ENCODE peak calls at places on chromosomes 12 and 14, in seven cellular contexts. One of them, this sample, is unnamed.
A peak's percentile ranks its signal among the peaks of the same experiment; 100 is the strongest.

GRCh38 chr12:54948171-54948570 is 36.4 kb downstream of the TESPA1 start:
- DNase-seq in OCI-LY7: no peak
- DNase-seq in choroid plexus epithelial cell: no peak
- DNase-seq in gastrocnemius medialis: no peak
- DNase-seq in fibroblast of villous mesenchyme: no peak
- DNase-seq in heart right ventricle: no peak
- DNase-seq in fibroblast of mammary gland: no peak
- DNase-seq in this sample: no peak

GRCh38 chr12:2383276-2384028 is 330.7 kb downstream of the CACNA1C start:
- DNase-seq in OCI-LY7: no peak
- DNase-seq in choroid plexus epithelial cell: no peak
- DNase-seq in gastrocnemius medialis: no peak
- DNase-seq in fibroblast of villous mesenchyme: no peak
- DNase-seq in heart right ventricle: no peak
- DNase-seq in fibroblast of mammary gland: peak; percentile 14
- DNase-seq in this sample: no peak

GRCh38 chr12:69331482-69331845 is 16.7 kb upstream of the LYZ start:
- DNase-seq in OCI-LY7: no peak
- DNase-seq in choroid plexus epithelial cell: no peak
- DNase-seq in gastrocnemius medialis: no peak
- DNase-seq in fibroblast of villous mesenchyme: no peak
- DNase-seq in heart right ventricle: no peak
- DNase-seq in fibroblast of mammary gland: no peak
- DNase-seq in this sample: no peak

GRCh38 chr12:25977047-25977446 is 18.6 kb downstream of the RASSF8 start:
- DNase-seq in OCI-LY7: no peak
- DNase-seq in choroid plexus epithelial cell: no peak
- DNase-seq in gastrocnemius medialis: no peak
- DNase-seq in fibroblast of villous mesenchyme: peak; percentile 66
- DNase-seq in heart right ventricle: no peak
- DNase-seq in fibroblast of mammary gland: peak; percentile 93
- DNase-seq in this sample: no peak

GRCh38 chr12:5433081-5433839 is 1.4 kb downstream of the NTF3 start:
- DNase-seq in OCI-LY7: no peak
- DNase-seq in choroid plexus epithelial cell: no peak
- DNase-seq in gastrocnemius medialis: no peak
- DNase-seq in fibroblast of villous mesenchyme: peak; percentile 12
- DNase-seq in heart right ventricle: peak; percentile 25
- DNase-seq in fibroblast of mammary gland: no peak
- DNase-seq in this sample: no peak

GRCh38 chr12:130153803-130154202 is 8.5 kb upstream of the FZD10 start:
- DNase-seq in OCI-LY7: no peak
- DNase-seq in choroid plexus epithelial cell: no peak
- DNase-seq in gastrocnemius medialis: no peak
- DNase-seq in fibroblast of villous mesenchyme: no peak
- DNase-seq in heart right ventricle: no peak
- DNase-seq in fibroblast of mammary gland: no peak
- DNase-seq in this sample: no peak

GRCh38 chr12:113297621-113298471 is 37.1 kb downstream of the SLC8B1 start:
- DNase-seq in OCI-LY7: no peak
- DNase-seq in choroid plexus epithelial cell: no peak
- DNase-seq in gastrocnemius medialis: no peak
- DNase-seq in fibroblast of villous mesenchyme: no peak
- DNase-seq in heart right ventricle: no peak
- DNase-seq in fibroblast of mammary gland: no peak
- DNase-seq in this sample: no peak

GRCh38 chr14:24813819-24814259 is 179.8 kb upstream of the GZMB start:
- DNase-seq in OCI-LY7: no peak
- DNase-seq in choroid plexus epithelial cell: no peak
- DNase-seq in gastrocnemius medialis: no peak
- DNase-seq in fibroblast of villous mesenchyme: no peak
- DNase-seq in heart right ventricle: no peak
- DNase-seq in fibroblast of mammary gland: no peak
- DNase-seq in this sample: no peak

GRCh38 chr12:15584366-15585041 is 204.7 kb downstream of the EPS8 start:
- DNase-seq in OCI-LY7: peak; percentile 71
- DNase-seq in choroid plexus epithelial cell: peak; percentile 94
- DNase-seq in gastrocnemius medialis: no peak
- DNase-seq in fibroblast of villous mesenchyme: peak; percentile 87
- DNase-seq in heart right ventricle: no peak
- DNase-seq in fibroblast of mammary gland: peak; percentile 83
- DNase-seq in this sample: peak; percentile 37

GRCh38 chr12:104478396-104479140 is 21.8 kb downstream of the CHST11 start:
- DNase-seq in OCI-LY7: peak; percentile 90
- DNase-seq in choroid plexus epithelial cell: peak; percentile 53
- DNase-seq in gastrocnemius medialis: no peak
- DNase-seq in fibroblast of villous mesenchyme: peak; percentile 33
- DNase-seq in heart right ventricle: no peak
- DNase-seq in fibroblast of mammary gland: no peak
- DNase-seq in this sample: no peak

GRCh38 chr12:94150483-94151225 is 2.3 kb downstream of the PLXNC1 start:
- DNase-seq in OCI-LY7: no peak
- DNase-seq in choroid plexus epithelial cell: no peak
- DNase-seq in gastrocnemius medialis: no peak
- DNase-seq in fibroblast of villous mesenchyme: no peak
- DNase-seq in heart right ventricle: peak; percentile 22
- DNase-seq in fibroblast of mammary gland: no peak
- DNase-seq in this sample: no peak

GRCh38 chr12:46342562-46343033 is 30.0 kb downstream of the SLC38A2 start:
- DNase-seq in OCI-LY7: peak; percentile 48
- DNase-seq in choroid plexus epithelial cell: peak; percentile 71
- DNase-seq in gastrocnemius medialis: no peak
- DNase-seq in fibroblast of villous mesenchyme: peak; percentile 68
- DNase-seq in heart right ventricle: no peak
- DNase-seq in fibroblast of mammary gland: peak; percentile 50
- DNase-seq in this sample: no peak

GRCh38 chr12:59055204-59055839 is 135.0 kb upstream of the LRIG3 start:
- DNase-seq in OCI-LY7: no peak
- DNase-seq in choroid plexus epithelial cell: peak; percentile 83
- DNase-seq in gastrocnemius medialis: no peak
- DNase-seq in fibroblast of villous mesenchyme: peak; percentile 73
- DNase-seq in heart right ventricle: no peak
- DNase-seq in fibroblast of mammary gland: peak; percentile 79
- DNase-seq in this sample: peak; percentile 71

GRCh38 chr12:55724226-55724939 is 4.2 kb downstream of the RDH5 start:
- DNase-seq in OCI-LY7: peak; percentile 78
- DNase-seq in choroid plexus epithelial cell: peak; percentile 85
- DNase-seq in gastrocnemius medialis: no peak
- DNase-seq in fibroblast of villous mesenchyme: peak; percentile 67
- DNase-seq in heart right ventricle: peak; percentile 64
- DNase-seq in fibroblast of mammary gland: peak; percentile 81
- DNase-seq in this sample: no peak

GRCh38 chr12:51827925-51828818 is 20.3 kb downstream of the FIGNL2 start:
- DNase-seq in OCI-LY7: no peak
- DNase-seq in choroid plexus epithelial cell: peak; percentile 31
- DNase-seq in gastrocnemius medialis: no peak
- DNase-seq in fibroblast of villous mesenchyme: peak; percentile 16
- DNase-seq in heart right ventricle: no peak
- DNase-seq in fibroblast of mammary gland: peak; percentile 50
- DNase-seq in this sample: no peak

GRCh38 chr12:104424955-104425354 is 31.8 kb upstream of the CHST11 start:
- DNase-seq in OCI-LY7: no peak
- DNase-seq in choroid plexus epithelial cell: no peak
- DNase-seq in gastrocnemius medialis: no peak
- DNase-seq in fibroblast of villous mesenchyme: no peak
- DNase-seq in heart right ventricle: no peak
- DNase-seq in fibroblast of mammary gland: no peak
- DNase-seq in this sample: no peak

GRCh38 chr14:72907886-72908285 is 14.0 kb upstream of the DPF3 start:
- DNase-seq in OCI-LY7: no peak
- DNase-seq in choroid plexus epithelial cell: peak; percentile 84
- DNase-seq in gastrocnemius medialis: no peak
- DNase-seq in fibroblast of villous mesenchyme: peak; percentile 51
- DNase-seq in heart right ventricle: no peak
- DNase-seq in fibroblast of mammary gland: peak; percentile 72
- DNase-seq in this sample: peak; percentile 78

GRCh38 chr14:90416649-90417237 is 19.9 kb downstream of the CALM1 start:
- DNase-seq in OCI-LY7: no peak
- DNase-seq in choroid plexus epithelial cell: no peak
- DNase-seq in gastrocnemius medialis: no peak
- DNase-seq in fibroblast of villous mesenchyme: no peak
- DNase-seq in heart right ventricle: no peak
- DNase-seq in fibroblast of mammary gland: no peak
- DNase-seq in this sample: no peak

GRCh38 chr12:12845794-12846243 is 32.7 kb downstream of the DDX47 start:
- DNase-seq in OCI-LY7: no peak
- DNase-seq in choroid plexus epithelial cell: no peak
- DNase-seq in gastrocnemius medialis: no peak
- DNase-seq in fibroblast of villous mesenchyme: no peak
- DNase-seq in heart right ventricle: no peak
- DNase-seq in fibroblast of mammary gland: no peak
- DNase-seq in this sample: no peak

GRCh38 chr12:123031171-123031845 is 50.8 kb downstream of the ARL6IP4 start:
- DNase-seq in OCI-LY7: no peak
- DNase-seq in choroid plexus epithelial cell: no peak
- DNase-seq in gastrocnemius medialis: no peak
- DNase-seq in fibroblast of villous mesenchyme: no peak
- DNase-seq in heart right ventricle: no peak
- DNase-seq in fibroblast of mammary gland: no peak
- DNase-seq in this sample: no peak

GRCh38 chr14:28361486-28361885 is 405.1 kb upstream of the FOXG1 start:
- DNase-seq in OCI-LY7: no peak
- DNase-seq in choroid plexus epithelial cell: peak; percentile 9
- DNase-seq in gastrocnemius medialis: no peak
- DNase-seq in fibroblast of villous mesenchyme: no peak
- DNase-seq in heart right ventricle: no peak
- DNase-seq in fibroblast of mammary gland: no peak
- DNase-seq in this sample: no peak

GRCh38 chr12:49098035-49098451 is 3.4 kb upstream of the DHH start:
- DNase-seq in OCI-LY7: peak; percentile 58
- DNase-seq in choroid plexus epithelial cell: peak; percentile 67
- DNase-seq in gastrocnemius medialis: no peak
- DNase-seq in fibroblast of villous mesenchyme: peak; percentile 48
- DNase-seq in heart right ventricle: no peak
- DNase-seq in fibroblast of mammary gland: peak; percentile 47
- DNase-seq in this sample: no peak

GRCh38 chr12:6684609-6685008 is 4.6 kb downstream of the ZNF384 start:
- DNase-seq in OCI-LY7: peak; percentile 52
- DNase-seq in choroid plexus epithelial cell: no peak
- DNase-seq in gastrocnemius medialis: no peak
- DNase-seq in fibroblast of villous mesenchyme: no peak
- DNase-seq in heart right ventricle: no peak
- DNase-seq in fibroblast of mammary gland: peak; percentile 47
- DNase-seq in this sample: no peak

GRCh38 chr14:24160499-24160849 is 591 bp upstream of the IRF9 start:
- DNase-seq in OCI-LY7: no peak
- DNase-seq in choroid plexus epithelial cell: no peak
- DNase-seq in gastrocnemius medialis: no peak
- DNase-seq in fibroblast of villous mesenchyme: no peak
- DNase-seq in heart right ventricle: no peak
- DNase-seq in fibroblast of mammary gland: no peak
- DNase-seq in this sample: no peak

GRCh38 chr12:71426648-71427047 is 12.9 kb upstream of the LGR5 start:
- DNase-seq in OCI-LY7: no peak
- DNase-seq in choroid plexus epithelial cell: peak; percentile 45
- DNase-seq in gastrocnemius medialis: no peak
- DNase-seq in fibroblast of villous mesenchyme: peak; percentile 70
- DNase-seq in heart right ventricle: no peak
- DNase-seq in fibroblast of mammary gland: no peak
- DNase-seq in this sample: no peak

GRCh38 chr12:203462-204260 is 10.3 kb downstream of the SLC6A12 start:
- DNase-seq in OCI-LY7: no peak
- DNase-seq in choroid plexus epithelial cell: no peak
- DNase-seq in gastrocnemius medialis: no peak
- DNase-seq in fibroblast of villous mesenchyme: no peak
- DNase-seq in heart right ventricle: no peak
- DNase-seq in fibroblast of mammary gland: no peak
- DNase-seq in this sample: no peak
- TF ChIP-seq CTCF in OCI-LY7: no peak
- TF ChIP-seq CTCF in choroid plexus epithelial cell: peak; percentile 11
- TF ChIP-seq CTCF in gastrocnemius medialis: no peak
- TF ChIP-seq CTCF in fibroblast of villous mesenchyme: no peak
- TF ChIP-seq CTCF in heart right ventricle: peak; percentile 19
- TF ChIP-seq CTCF in fibroblast of mammary gland: no peak
- TF ChIP-seq CTCF in this sample: no peak

GRCh38 chr14:99707921-99708320 is 23.8 kb downstream of the CYP46A1 start:
- DNase-seq in OCI-LY7: no peak
- DNase-seq in choroid plexus epithelial cell: no peak
- DNase-seq in gastrocnemius medialis: no peak
- DNase-seq in fibroblast of villous mesenchyme: no peak
- DNase-seq in heart right ventricle: no peak
- DNase-seq in fibroblast of mammary gland: no peak
- DNase-seq in this sample: no peak
- H3K4me3 ChIP-seq in OCI-LY7: no peak overlapping the region
- H3K4me3 ChIP-seq in choroid plexus epithelial cell: no peak overlapping the region
- H3K4me3 ChIP-seq in gastrocnemius medialis: no peak overlapping the region
- H3K4me3 ChIP-seq in fibroblast of villous mesenchyme: no peak overlapping the region
- H3K4me3 ChIP-seq in heart right ventricle: no peak overlapping the region
- H3K4me3 ChIP-seq in fibroblast of mammary gland: no peak overlapping the region
- H3K4me3 ChIP-seq in this sample: no peak overlapping the region

DNA sequence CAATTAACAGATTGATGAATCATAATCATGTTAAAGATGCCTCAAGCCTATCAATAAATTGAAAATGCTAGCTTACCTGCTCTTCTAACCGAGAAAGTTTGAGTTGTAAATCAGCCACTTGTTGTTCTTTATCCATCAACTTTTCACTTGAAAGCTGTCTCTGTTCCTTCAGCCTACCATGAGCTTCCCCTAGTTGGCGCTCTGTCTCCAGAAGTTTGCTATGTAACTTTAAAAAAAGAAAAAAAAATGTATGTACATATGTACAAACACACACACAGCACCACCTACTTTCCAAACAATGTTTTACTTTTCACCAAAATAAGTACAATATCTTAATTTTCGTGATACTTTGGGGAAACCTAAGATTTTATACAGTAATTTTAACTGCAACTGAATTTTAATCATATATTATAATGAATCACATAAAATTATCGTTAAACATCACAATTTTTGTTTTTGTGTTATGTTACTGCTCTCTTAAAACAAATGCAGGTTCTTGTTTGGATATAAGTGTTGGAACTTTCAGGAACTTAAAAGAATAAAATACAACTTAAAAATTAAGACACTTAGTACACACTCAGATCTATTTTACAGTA is 101.2 kb downstream of the EEA1 start:
- DNase-seq in OCI-LY7: peak; percentile 54
- DNase-seq in choroid plexus epithelial cell: peak; percentile 77
- DNase-seq in gastrocnemius medialis: no peak
- DNase-seq in fibroblast of villous mesenchyme: peak; percentile 58
- DNase-seq in heart right ventricle: no peak
- DNase-seq in fibroblast of mammary gland: peak; percentile 67
- DNase-seq in this sample: peak; percentile 27
- TF ChIP-seq CTCF in OCI-LY7: peak; percentile 99
- TF ChIP-seq CTCF in choroid plexus epithelial cell: peak; percentile 92
- TF ChIP-seq CTCF in gastrocnemius medialis: peak; percentile 31
- TF ChIP-seq CTCF in fibroblast of villous mesenchyme: peak; percentile 84
- TF ChIP-seq CTCF in heart right ventricle: peak; percentile 43
- TF ChIP-seq CTCF in fibroblast of mammary gland: peak; percentile 87
- TF ChIP-seq CTCF in this sample: peak; percentile 84

DNA sequence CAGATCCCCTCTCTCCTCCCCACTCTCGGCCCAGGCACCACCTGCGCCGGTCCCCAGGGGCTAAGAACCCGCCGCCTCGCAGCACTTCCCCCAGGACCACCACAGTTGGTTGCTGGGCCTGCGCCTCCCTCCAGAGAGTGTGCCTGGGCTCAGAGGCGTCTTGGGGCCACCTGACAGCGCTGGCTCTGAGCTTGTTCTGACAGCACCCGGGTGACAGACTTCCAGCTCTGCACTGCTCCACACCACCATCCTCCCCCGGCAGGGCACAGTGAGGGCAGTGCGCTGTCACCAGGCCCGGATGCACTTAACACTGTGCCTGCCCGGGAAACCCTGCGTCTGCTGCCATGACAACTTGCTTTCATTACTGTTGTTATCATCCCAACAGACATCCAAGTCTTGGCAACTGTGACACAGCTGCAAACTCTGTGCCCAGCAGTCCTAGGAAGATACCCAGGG is 6.6 kb downstream of the BRF1 start:
- DNase-seq in OCI-LY7: peak; percentile 71
- DNase-seq in choroid plexus epithelial cell: peak; percentile 25
- DNase-seq in gastrocnemius medialis: no peak
- DNase-seq in fibroblast of villous mesenchyme: peak; percentile 37
- DNase-seq in heart right ventricle: peak; percentile 74
- DNase-seq in fibroblast of mammary gland: no peak
- DNase-seq in this sample: no peak
- H3K4me3 ChIP-seq in OCI-LY7: no peak overlapping the region
- H3K4me3 ChIP-seq in choroid plexus epithelial cell: no peak overlapping the region
- H3K4me3 ChIP-seq in gastrocnemius medialis: no peak overlapping the region
- H3K4me3 ChIP-seq in fibroblast of villous mesenchyme: no peak overlapping the region
- H3K4me3 ChIP-seq in heart right ventricle: no peak overlapping the region
- H3K4me3 ChIP-seq in fibroblast of mammary gland: no peak overlapping the region
- H3K4me3 ChIP-seq in this sample: no peak overlapping the region

This sample was measured in HFF-Myc.